ENCODE peak calls at places on chromosomes 16 and 17, in five cellular contexts. W is left lung, Q is neuronal stem cell, Y is tibial artery, A is adrenal gland. V is an unnamed sample. For H3K9me3, the result is how much of the 10 kb centered on the place peaks cover.

GRCh38 chr17:11896199-11896598 is 101.1 kb downstream of the ZNF18 start:
- DNase-seq in W (no peak), Q (no peak), Y (no peak), A (no peak), V (no peak)

GRCh38 chr17:9120471-9120870 is 99.2 kb downstream of the NTN1 start:
- DNase-seq in W (no peak), Q (no peak), Y (no peak), A (no peak), V (no peak)

GRCh38 chr16:12637002-12637401 is 166.7 kb downstream of the CPPED1 start:
- DNase-seq in W (no peak), Q (peak), Y (no peak), A (no peak), V (no peak)

GRCh38 chr17:29124135-29124930 is 55.9 kb downstream of the MYO18A start:
- DNase-seq in W (peak), Q (no peak), Y (no peak), A (peak), V (peak)

GRCh38 chr17:27276653-27277156 is 17.2 kb upstream of the WSB1 start:
- DNase-seq in W (no peak), Q (peak), Y (no peak), A (no peak), V (no peak)

GRCh38 chr16:2911580-2912329 is at the start of gene FLYWCH1:
- DNase-seq in W (peak), Q (peak), Y (peak), A (peak), V (peak)

GRCh38 chr17:39243155-39243554 is 17.4 kb upstream of the STAC2 start:
- DNase-seq in W (no peak), Q (no peak), Y (no peak), A (no peak), V (no peak)

GRCh38 chr16:4615389-4616046 is 830 bp upstream of the UBALD1 start:
- DNase-seq in W (no peak), Q (no peak), Y (no peak), A (no peak), V (peak)

GRCh38 chr16:88744839-88745521 is 38.7 kb downstream of the CTU2 start:
- DNase-seq in W (no peak), Q (no peak), Y (no peak), A (no peak), V (no peak)

GRCh38 chr16:67101301-67101675 is 8.5 kb upstream of the PHAF1 start:
- DNase-seq in W (no peak), Q (no peak), Y (no peak), A (no peak), V (no peak)

GRCh38 chr17:74862108-74862901 is 2.6 kb upstream of the GRIN2C start:
- DNase-seq in W (peak), Q (peak), Y (no peak), A (peak), V (peak)

GRCh38 chr16:71552698-71553503 is 24.0 kb downstream of the TAT start:
- DNase-seq in W (no peak), Q (no peak), Y (no peak), A (no peak), V (no peak)

DNA sequence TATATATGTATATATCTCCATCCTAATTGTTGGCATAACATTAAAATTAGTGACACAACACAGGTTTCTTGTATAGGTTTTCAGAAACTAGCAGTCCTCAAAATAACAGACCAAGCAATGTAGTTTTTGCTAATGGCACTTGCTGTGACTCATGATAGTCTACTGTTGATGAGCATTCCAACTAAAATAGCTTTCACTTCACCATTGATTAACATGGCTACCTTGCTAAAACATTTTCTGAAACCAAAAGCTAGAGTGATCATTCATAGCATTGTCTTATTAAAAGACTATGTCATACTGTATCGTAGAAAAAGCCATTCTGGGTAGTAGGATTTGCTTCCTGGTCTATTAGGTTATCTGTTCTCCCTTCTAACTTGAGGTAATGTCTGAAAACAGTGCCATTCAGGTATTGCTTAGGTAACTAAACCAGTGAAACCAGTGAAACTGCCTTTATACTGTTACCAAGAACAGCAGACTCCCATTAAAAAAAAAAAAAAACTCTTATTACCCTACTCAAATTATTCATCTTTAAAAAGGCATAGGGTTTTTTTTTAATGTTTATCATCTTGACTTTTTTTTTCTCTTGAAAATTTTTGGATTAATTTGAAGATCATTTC is 2.4 kb upstream of the CLTC start:
- DNase-seq in W (no peak), Q (no peak), Y (no peak), A (no peak), V (no peak)
- H3K27ac ChIP-seq in W (no peak), Q (no peak), Y (no peak), A (no peak), V (no peak)

DNA sequence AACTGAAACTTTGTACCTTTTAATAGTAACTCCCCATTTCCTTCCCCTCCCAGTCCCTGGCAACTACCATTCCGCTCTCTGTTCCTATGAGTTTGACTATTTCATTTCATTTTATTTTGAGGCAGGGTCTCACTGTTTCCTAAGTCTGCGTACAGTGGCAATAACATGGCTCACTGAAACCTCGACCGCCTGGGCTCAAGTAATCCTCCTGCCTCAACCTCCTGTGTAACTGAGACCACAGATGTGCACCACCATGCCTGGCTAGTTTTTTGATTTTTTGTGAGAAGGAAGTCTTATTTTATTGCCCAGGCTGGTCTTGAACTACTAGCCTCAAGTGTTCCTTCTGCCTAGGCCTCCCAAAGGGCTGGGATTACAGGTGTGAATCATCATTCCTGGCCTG is 808.1 kb downstream of the CDH11 start:
- DNase-seq in W (no peak), Q (no peak), Y (no peak), A (no peak), V (no peak)
- H3K9me3 ChIP-seq in W (under half), Q (under half), Y (under half), A (under half), V (under half)

DNA sequence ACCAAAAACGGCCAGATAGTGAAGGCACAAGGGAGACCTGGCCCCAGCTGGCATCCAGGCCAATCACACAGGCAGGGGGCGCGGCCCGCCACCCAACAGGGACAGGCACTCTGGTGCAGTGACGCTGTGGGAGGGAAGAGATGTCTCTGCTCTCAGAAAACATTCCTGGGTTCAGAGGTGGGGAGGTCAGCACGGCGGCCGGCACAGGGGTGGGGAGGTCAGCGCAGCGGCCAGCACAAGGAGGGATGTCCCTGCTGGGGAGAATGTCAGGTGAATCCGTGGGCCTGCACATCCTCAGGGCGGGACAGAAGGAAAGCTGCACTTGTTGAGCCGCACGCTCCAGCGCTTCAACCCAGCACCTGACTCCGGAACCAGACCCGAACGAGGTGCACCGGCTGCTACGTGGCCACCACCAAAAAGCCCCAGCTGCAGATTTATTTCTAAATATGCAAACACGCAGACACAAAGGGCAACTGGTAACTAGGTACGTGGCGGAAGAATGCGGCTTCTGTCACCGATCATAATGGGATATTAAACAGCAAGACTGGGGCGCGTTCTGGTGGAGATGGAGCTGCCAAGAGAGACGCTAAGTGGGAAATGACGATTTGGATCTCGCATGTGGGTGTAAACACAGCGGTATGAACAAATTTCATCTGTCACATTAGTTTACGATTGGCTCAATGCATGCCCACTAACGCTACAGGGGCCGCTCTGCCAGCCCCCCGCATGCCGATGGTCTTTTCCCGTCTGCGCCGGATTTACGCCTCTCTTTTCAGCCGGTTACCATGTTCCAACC is 15.6 kb downstream of the SLC38A10 start:
- DNase-seq in W (peak), Q (no peak), Y (no peak), A (no peak), V (no peak)
- H3K27ac ChIP-seq in W (no peak), Q (no peak), Y (no peak), A (no peak), V (no peak)

GRCh38 chr17:16622540-16623277 is 30.9 kb downstream of the ZNF624 start:
- DNase-seq in W (no peak), Q (no peak), Y (no peak), A (no peak), V (no peak)
- H3K9me3 ChIP-seq in W (half or more), Q (half or more), Y (under half), A (under half), V (half or more)

GRCh38 chr17:78826836-78827509 is 13.6 kb downstream of the USP36 start:
- DNase-seq in W (peak), Q (no peak), Y (peak), A (no peak), V (no peak)

GRCh38 chr17:78829477-78829876 is 11.1 kb downstream of the USP36 start:
- DNase-seq in W (no peak), Q (no peak), Y (no peak), A (no peak), V (no peak)

GRCh38 chr17:78825696-78826095 is 14.9 kb downstream of the USP36 start:
- DNase-seq in W (no peak), Q (no peak), Y (no peak), A (no peak), V (no peak)

GRCh38 chr17:78826426-78826825 is 14.2 kb downstream of the USP36 start:
- DNase-seq in W (no peak), Q (no peak), Y (no peak), A (no peak), V (no peak)

GRCh38 chr17:78828470-78829185 is 12.0 kb downstream of the USP36 start:
- DNase-seq in W (no peak), Q (no peak), Y (no peak), A (no peak), V (no peak)
- H3K27ac ChIP-seq in W (no peak), Q (no peak), Y (no peak), A (no peak), V (no peak)